ENCODE peak calls at places on chromosome 3, in seven cellular contexts. Z, U, W, A, O, P and N are unnamed samples.

GRCh38 chr3:14317057-14317553 is 85.3 kb upstream of the SLC6A6 start:
- DNase-seq in Z (no peak), U (peak), W (no peak), A (no peak), O (no peak), P (no peak), N (no peak)

GRCh38 chr3:9071982-9072666 is 108.9 kb upstream of the RAD18 start:
- DNase-seq in Z (no peak), U (no peak), W (no peak), A (no peak), O (no peak), P (no peak), N (peak)

GRCh38 chr3:139111392-139112229 is 66.9 kb upstream of the PRR23C start:
- DNase-seq in Z (peak), U (peak), W (peak), A (peak), O (peak), P (peak), N (peak)

GRCh38 chr3:139756529-139757103 is 78.8 kb upstream of the NMNAT3 start:
- DNase-seq in Z (no peak), U (no peak), W (no peak), A (no peak), O (no peak), P (no peak), N (no peak)

GRCh38 chr3:60886518-60886917 is 364.7 kb downstream of the FHIT start:
- DNase-seq in Z (no peak), U (no peak), W (no peak), A (no peak), O (no peak), P (no peak), N (no peak)

GRCh38 chr3:8524249-8524648 is 22.6 kb downstream of the LMCD1 start:
- DNase-seq in Z (no peak), U (no peak), W (no peak), A (no peak), O (no peak), P (no peak), N (no peak)

GRCh38 chr3:87127286-87127685 is 99.8 kb upstream of the CHMP2B start:
- DNase-seq in Z (no peak), U (no peak), W (no peak), A (no peak), O (no peak), P (no peak), N (no peak)

GRCh38 chr3:134378384-134378783 is 4.1 kb upstream of the AMOTL2 start:
- DNase-seq in Z (no peak), U (peak), W (no peak), A (no peak), O (no peak), P (no peak), N (peak)

GRCh38 chr3:197308591-197308990 is 10.2 kb upstream of the DLG1 start:
- DNase-seq in Z (peak), U (no peak), W (no peak), A (no peak), O (peak), P (no peak), N (no peak)

GRCh38 chr3:124826703-124827102 is 60.5 kb downstream of the ITGB5 start:
- DNase-seq in Z (peak), U (no peak), W (peak), A (no peak), O (no peak), P (no peak), N (no peak)

GRCh38 chr3:42639192-42639591 is 14.3 kb upstream of the ZBTB47 start:
- DNase-seq in Z (no peak), U (no peak), W (no peak), A (no peak), O (no peak), P (no peak), N (no peak)

GRCh38 chr3:151319613-151320012 is 3.0 kb upstream of the GPR87 start:
- DNase-seq in Z (peak), U (no peak), W (no peak), A (no peak), O (no peak), P (no peak), N (no peak)

GRCh38 chr3:190608850-190609589 is 95.1 kb downstream of the IL1RAP start:
- DNase-seq in Z (peak), U (no peak), W (no peak), A (no peak), O (no peak), P (no peak), N (no peak)

DNA sequence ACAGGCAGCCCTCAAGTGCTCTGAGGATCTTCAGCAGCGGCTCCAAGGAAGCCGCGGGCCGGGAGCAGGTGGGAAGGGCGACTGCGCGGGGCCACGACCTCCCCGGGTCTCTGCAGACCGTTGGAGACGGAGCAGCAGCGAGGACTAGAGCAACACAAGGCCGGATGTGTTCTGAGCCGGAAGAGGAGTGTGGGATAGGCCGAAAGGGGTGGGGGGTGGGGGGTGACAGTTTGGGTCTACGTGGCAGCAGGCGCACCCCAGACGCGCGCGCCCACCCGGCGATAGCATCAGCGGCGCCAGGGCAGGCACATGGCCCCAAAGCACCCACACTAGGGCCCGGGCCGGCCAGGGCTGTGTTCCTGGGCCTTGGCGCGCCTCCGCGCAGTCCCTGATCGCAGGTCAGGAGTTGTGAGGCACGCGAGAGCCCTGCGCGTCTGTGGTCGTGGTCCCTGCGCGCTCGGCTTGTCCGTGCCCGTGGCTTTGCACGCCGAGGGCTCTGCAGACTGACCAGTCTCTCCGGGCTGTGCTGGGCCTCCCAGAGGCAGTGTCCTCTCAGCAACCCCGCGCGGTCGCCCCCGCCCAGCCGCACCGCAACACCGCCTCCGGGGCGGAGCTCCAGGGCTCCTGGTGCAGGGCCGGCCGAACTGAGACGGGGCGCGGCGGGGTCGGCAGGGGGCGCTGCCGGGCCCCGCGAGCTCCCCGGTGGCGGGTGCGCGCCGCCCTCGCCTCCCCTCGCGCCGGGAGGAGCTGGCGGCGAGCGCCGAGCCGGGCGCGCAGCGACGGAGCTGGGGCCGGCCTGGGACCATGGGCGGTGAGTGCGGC is at the start of gene PXYLP1:
- DNase-seq in Z (peak), U (peak), W (peak), A (peak), O (peak), P (peak), N (peak)
- TF ChIP-seq POLR2A in Z (peak), U (no peak), W (peak), A (peak), O (peak), P (peak), N (no peak)

GRCh38 chr3:157163554-157163953 is 3.6 kb upstream of the CCNL1 start:
- DNase-seq in Z (no peak), U (no peak), W (no peak), A (no peak), O (no peak), P (no peak), N (peak)

GRCh38 chr3:157159037-157159761 is 748 bp downstream of the CCNL1 start:
- DNase-seq in Z (peak), U (peak), W (peak), A (peak), O (peak), P (peak), N (peak)

GRCh38 chr3:157157836-157158235 is 2.1 kb downstream of the CCNL1 start:
- DNase-seq in Z (no peak), U (no peak), W (no peak), A (no peak), O (no peak), P (no peak), N (no peak)

GRCh38 chr3:157159762-157160651 is at the start of gene CCNL1:
- DNase-seq in Z (peak), U (peak), W (peak), A (peak), O (peak), P (peak), N (peak)

GRCh38 chr3:157160652-157161480 is 919 bp upstream of the CCNL1 start:
- DNase-seq in Z (peak), U (peak), W (peak), A (peak), O (peak), P (peak), N (peak)
- TF ChIP-seq POLR2A in Z (no peak), U (no peak), W (no peak), A (no peak), O (no peak), P (no peak), N (no peak)

DNA sequence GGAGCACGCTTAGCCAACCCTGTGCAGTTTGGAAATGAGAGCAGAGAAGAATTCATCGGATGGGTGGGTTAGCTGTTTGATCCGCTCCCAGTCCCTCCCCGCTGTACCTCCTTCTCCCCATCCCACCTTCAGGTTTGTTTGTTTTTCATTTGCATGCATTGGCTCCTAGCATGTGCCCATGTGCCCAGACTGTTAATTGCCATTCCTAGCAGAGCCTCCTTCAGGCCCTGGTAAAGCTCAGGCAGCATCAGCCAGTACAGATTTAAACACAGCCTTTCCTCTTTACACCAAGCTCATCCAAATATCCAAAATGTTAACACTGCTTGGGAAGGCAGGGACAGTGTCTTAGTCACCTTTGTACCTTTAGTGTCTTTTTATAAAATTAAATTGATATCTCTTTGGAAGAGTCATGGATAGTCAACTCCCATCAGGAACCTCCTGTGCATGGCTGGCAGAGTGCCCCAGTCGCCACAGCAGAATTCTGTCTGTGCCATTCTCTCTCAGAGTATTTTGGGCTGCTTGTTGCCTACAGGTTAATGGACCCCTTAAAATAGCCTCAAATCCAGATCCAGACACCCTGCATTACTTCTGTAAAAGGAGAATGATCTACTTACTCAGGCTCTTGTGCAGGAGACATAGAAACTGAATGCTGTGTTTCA is 244.1 kb downstream of the LSAMP start:
- DNase-seq in Z (no peak), U (no peak), W (no peak), A (no peak), O (no peak), P (no peak), N (no peak)
- TF ChIP-seq POLR2A in Z (no peak), U (no peak), W (no peak), A (no peak), O (no peak), P (no peak), N (no peak)

GRCh38 chr3:16332904-16333426 is 68.0 kb downstream of the OXNAD1 start:
- DNase-seq in Z (peak), U (no peak), W (no peak), A (no peak), O (no peak), P (no peak), N (no peak)
- TF ChIP-seq POLR2A in Z (no peak), U (no peak), W (no peak), A (no peak), O (no peak), P (no peak), N (no peak)

GRCh38 chr3:53287413-53287734 is 31.6 kb upstream of the TKT start:
- DNase-seq in Z (no peak), U (no peak), W (no peak), A (no peak), O (no peak), P (no peak), N (no peak)
- TF ChIP-seq POLR2A in Z (no peak), U (no peak), W (no peak), A (no peak), O (no peak), P (no peak), N (no peak)

GRCh38 chr3:107112356-107112755 is 264.9 kb upstream of the CCDC54 start:
- DNase-seq in Z (no peak), U (no peak), W (no peak), A (no peak), O (no peak), P (no peak), N (no peak)
- TF ChIP-seq POLR2A in Z (no peak), U (no peak), W (no peak), A (no peak), O (no peak), P (no peak), N (no peak)

GRCh38 chr3:45597166-45597565 is 2.6 kb downstream of the LIMD1 start:
- DNase-seq in Z (peak), U (peak), W (no peak), A (no peak), O (no peak), P (peak), N (no peak)

GRCh38 chr3:45596290-45596791 is 1.8 kb downstream of the LIMD1 start:
- DNase-seq in Z (no peak), U (peak), W (no peak), A (no peak), O (no peak), P (peak), N (no peak)

GRCh38 chr3:45597581-45597980 is 3.0 kb downstream of the LIMD1 start:
- DNase-seq in Z (no peak), U (peak), W (no peak), A (no peak), O (no peak), P (no peak), N (peak)

GRCh38 chr3:45593708-45594601 is 596 bp upstream of the LIMD1 start:
- DNase-seq in Z (peak), U (peak), W (peak), A (peak), O (peak), P (peak), N (peak)

GRCh38 chr3:45595364-45596154 is 1.0 kb downstream of the LIMD1 start:
- DNase-seq in Z (no peak), U (peak), W (no peak), A (peak), O (peak), P (peak), N (no peak)
- TF ChIP-seq POLR2A in Z (no peak), U (no peak), W (no peak), A (no peak), O (no peak), P (no peak), N (no peak)

DNA sequence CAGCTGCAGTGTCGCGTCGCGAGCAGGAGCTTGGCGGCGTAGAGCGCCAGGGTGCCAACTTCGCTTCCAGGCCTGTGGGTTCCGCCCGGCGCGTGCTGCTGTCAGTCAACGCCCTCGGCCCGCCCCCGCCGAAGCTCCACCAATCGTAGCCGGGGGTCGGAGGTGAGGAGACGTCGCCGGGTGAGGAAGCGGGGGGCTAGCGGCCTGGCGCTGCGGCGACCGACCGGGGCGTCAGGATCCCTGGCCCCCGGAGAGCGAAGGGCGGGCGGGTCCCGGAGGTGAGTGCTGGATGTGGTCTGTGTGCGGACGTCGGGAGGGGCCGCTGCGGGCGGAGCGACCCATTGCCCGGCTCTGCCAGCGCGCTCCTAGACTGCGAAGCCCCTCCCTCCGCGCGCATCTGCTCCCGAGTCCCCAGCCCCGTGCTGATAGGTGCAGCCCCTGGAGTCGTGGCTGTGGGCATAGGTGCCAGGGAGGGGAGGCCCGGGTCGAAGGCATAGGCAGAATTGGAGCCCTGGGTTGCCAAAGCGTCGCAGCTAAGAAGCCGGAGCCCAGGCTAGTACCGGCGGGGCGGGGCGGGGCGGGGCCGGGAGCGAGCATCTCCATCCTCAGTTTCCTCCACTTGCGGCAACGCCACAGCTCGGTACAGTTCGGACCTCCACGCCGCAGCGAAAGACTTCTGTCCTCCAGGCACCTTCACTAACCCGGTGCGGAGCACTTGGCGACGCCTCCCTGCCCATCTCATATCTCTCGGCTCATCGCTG is at the start of gene NXPE3:
- DNase-seq in Z (peak), U (peak), W (peak), A (peak), O (peak), P (peak), N (peak)
- TF ChIP-seq POLR2A in Z (no peak), U (no peak), W (peak), A (peak), O (peak), P (no peak), N (no peak)

GRCh38 chr3:48413611-48414010 is 16.3 kb downstream of the PLXNB1 start:
- DNase-seq in Z (no peak), U (peak), W (no peak), A (no peak), O (no peak), P (no peak), N (no peak)
- TF ChIP-seq POLR2A in Z (no peak), U (no peak), W (no peak), A (no peak), O (no peak), P (no peak), N (no peak)

DNA sequence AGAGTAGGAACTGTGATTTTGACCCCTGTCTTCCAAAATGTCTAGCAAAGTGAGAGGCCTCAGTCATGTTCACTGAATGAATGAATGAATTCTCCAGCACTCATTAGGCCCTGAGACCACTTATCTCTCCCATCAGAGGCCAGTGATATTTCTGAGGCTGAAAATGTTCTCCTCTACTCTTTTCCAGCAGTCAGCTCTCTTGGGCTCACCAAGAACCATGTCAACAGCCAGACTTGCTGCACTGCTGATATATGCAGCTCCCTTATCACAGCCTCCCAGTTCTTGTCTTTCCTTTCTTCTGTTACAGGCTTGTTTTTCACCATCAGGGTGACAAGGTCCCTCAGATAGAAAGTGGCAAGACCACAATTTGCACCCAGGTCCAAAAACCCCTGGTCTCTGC is 28.7 kb upstream of the MFSD1 start:
- DNase-seq in Z (no peak), U (no peak), W (no peak), A (no peak), O (no peak), P (no peak), N (no peak)
- TF ChIP-seq POLR2A in Z (no peak), U (no peak), W (no peak), A (no peak), O (no peak), P (no peak), N (no peak)